ENCODE peak calls at places on chromosomes 16 and 17, in eight cellular contexts. O, E, C, G, B, Y, P and W are unnamed samples.

GRCh38 chr17:64458756-64459155 is 9.8 kb downstream of the MILR1 start:
- DNase-seq in C (no peak), E (no peak), B (no peak), O (no peak), G (no peak), Y (no peak), P (no peak), W (no peak)

GRCh38 chr16:4408323-4408690 is 8.1 kb downstream of the CORO7 start:
- DNase-seq in E (no peak), O (no peak), P (no peak), B (no peak), Y (no peak), G (peak), C (no peak), W (no peak)

GRCh38 chr16:35626051-35626450 is 2166.6 kb downstream of the TP53TG3F start:
- DNase-seq in C (no peak), Y (no peak), B (no peak), G (no peak), O (no peak), P (no peak), E (no peak), W (no peak)

GRCh38 chr17:73288534-73289302 is 23.1 kb downstream of the CDC42EP4 start:
- DNase-seq in C (no peak), O (peak), Y (peak), E (peak), B (peak), G (peak), P (peak), W (no peak)

GRCh38 chr16:77657016-77657415 is 65.3 kb upstream of the NUDT7 start:
- DNase-seq in B (peak), O (no peak), P (no peak), E (no peak), Y (no peak), G (no peak), C (peak), W (no peak)

GRCh38 chr16:89686520-89687091 is at the start of gene CDK10:
- DNase-seq in Y (peak), C (peak), G (peak), B (peak), O (peak), P (peak), E (peak), W (peak)

GRCh38 chr17:67605259-67605912 is 112.3 kb upstream of the NOL11 start:
- DNase-seq in P (peak), C (no peak), G (peak), O (no peak), E (peak), Y (no peak), B (no peak), W (no peak)

GRCh38 chr17:61575352-61575975 is 15.6 kb downstream of the NACA2 start:
- DNase-seq in Y (no peak), C (no peak), E (no peak), G (no peak), O (no peak), P (no peak), B (no peak), W (no peak)

GRCh38 chr17:51672058-51672457 is 411.7 kb downstream of the UTP18 start:
- DNase-seq in E (no peak), G (no peak), B (no peak), Y (no peak), P (no peak), O (no peak), C (no peak), W (no peak)

GRCh38 chr16:2919511-2920255 is 8.0 kb downstream of the FLYWCH1 start:
- DNase-seq in C (peak), B (peak), E (peak), Y (no peak), P (peak), O (peak), G (peak), W (no peak)

GRCh38 chr17:66002063-66002585 is 189.8 kb downstream of the CEP112 start:
- DNase-seq in O (no peak), Y (no peak), C (no peak), B (no peak), G (no peak), E (no peak), P (no peak), W (no peak)

GRCh38 chr16:82059161-82059982 is 24.3 kb downstream of the HSD17B2 start:
- DNase-seq in E (no peak), P (no peak), B (no peak), Y (no peak), C (no peak), O (no peak), G (no peak), W (no peak)

GRCh38 chr16:2841606-2842339 is 11.7 kb downstream of the ZG16B start:
- DNase-seq in E (no peak), G (no peak), O (no peak), B (no peak), C (no peak), P (peak), Y (no peak), W (no peak)

GRCh38 chr16:7722761-7723160 is 390.1 kb downstream of the RBFOX1 start:
- DNase-seq in E (no peak), P (no peak), Y (no peak), B (no peak), O (no peak), C (no peak), G (no peak), W (no peak)

GRCh38 chr16:7713244-7713643 is 380.6 kb downstream of the RBFOX1 start:
- DNase-seq in C (no peak), B (no peak), Y (no peak), G (no peak), P (no peak), O (no peak), E (no peak), W (no peak)

GRCh38 chr16:7714775-7715174 is 382.1 kb downstream of the RBFOX1 start:
- DNase-seq in E (no peak), Y (no peak), P (no peak), G (no peak), B (no peak), C (no peak), O (no peak), W (no peak)

GRCh38 chr16:7716924-7717323 is 384.3 kb downstream of the RBFOX1 start:
- DNase-seq in E (no peak), Y (no peak), P (no peak), G (no peak), C (no peak), B (no peak), O (no peak), W (no peak)
- TF ChIP-seq POLR2A in E (no peak), Y (no peak), P (no peak), G (no peak), C (no peak), B (no peak), O (no peak), W (no peak)

GRCh38 chr17:48457080-48457836 is 27.2 kb upstream of the SKAP1 start:
- DNase-seq in P (peak), O (peak), B (peak), C (peak), Y (no peak), E (peak), G (peak), W (no peak)
- TF ChIP-seq POLR2A in P (no peak), O (no peak), B (no peak), C (no peak), Y (no peak), E (no peak), G (no peak), W (no peak)

DNA sequence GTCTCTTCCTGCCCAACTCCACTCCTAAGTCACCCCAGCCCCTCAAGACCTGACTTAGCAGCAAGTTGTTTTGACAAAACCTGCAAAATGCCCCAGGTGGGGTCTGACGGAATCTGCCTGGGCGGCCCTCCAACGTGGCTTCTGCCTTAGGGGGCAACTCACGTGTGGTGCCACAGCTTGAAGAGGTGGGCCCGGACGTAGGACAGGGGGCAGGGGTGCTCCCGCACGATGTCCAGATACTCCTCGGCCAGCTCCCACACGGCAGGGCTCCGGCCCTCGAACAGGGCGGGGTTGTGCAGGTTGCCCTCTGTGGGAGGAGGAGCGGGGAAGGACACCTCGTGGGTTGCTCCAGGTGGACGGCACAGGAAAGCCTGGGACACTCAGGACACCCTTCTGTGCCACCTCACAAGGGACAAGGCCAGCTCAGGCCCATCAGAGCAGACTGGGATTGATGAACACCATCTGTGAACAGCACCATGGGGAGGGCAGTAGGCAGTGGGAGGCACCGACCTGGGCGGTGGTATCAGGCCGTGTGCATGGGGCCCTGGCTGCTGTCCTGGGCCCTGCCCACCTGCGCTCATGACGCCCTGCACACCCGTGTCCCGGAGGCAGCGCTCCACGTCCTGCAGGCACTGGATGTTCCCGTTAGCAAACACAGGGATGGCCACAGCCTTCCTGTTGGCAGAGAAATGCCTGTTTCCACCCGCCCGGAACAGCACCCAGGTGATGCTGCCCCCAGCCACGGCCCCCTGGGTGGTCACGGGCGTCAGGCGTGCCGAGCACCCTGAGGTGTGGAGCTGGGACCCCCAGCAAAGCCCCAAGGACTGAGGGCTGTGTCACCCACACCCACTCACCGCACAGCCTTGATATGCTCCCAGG is 4.3 kb downstream of the DUS1L start:
- DNase-seq in G (no peak), C (no peak), Y (no peak), O (no peak), E (no peak), B (no peak), P (no peak), W (no peak)
- TF ChIP-seq POLR2A in G (no peak), C (no peak), Y (no peak), O (no peak), E (no peak), B (no peak), P (no peak), W (no peak)

GRCh38 chr17:81365148-81365600 is 30.1 kb upstream of the BAHCC1 start:
- DNase-seq in E (peak), P (peak), B (no peak), Y (no peak), G (no peak), O (no peak), C (peak), W (no peak)
- TF ChIP-seq POLR2A in E (no peak), P (peak), B (no peak), Y (peak), G (peak), O (no peak), C (peak), W (no peak)

DNA sequence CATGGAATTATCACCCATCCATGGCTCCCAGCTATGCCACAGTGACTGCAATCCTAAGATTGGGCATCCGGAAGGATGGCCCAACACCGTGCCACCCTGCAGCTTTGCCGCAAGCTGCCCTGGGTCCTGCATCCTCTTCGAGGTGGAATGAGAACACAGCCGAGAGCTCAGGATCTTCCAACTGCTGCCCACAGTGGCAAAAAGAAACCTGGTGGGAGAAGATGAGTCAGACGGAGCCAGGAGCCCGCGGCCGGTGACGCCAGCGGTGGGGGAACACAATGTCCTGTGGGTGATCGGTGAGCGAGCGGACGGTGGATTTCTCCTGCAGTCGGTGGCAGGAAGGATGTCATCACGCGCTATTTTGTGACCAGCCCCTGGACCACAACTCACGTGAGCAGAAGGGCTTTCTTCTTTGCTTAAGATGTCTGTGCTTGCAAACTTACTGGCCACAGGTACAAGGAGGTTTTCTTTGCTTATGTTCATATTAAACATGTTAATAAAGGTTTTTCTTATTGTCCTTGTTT is 20.1 kb downstream of the CD7 start:
- DNase-seq in B (peak), P (peak), O (peak), E (peak), G (peak), C (no peak), Y (peak), W (no peak)
- TF ChIP-seq POLR2A in B (peak), P (peak), O (no peak), E (peak), G (peak), C (no peak), Y (no peak), W (no peak)

GRCh38 chr17:74786411-74787097 is 10.4 kb upstream of the NAT9 start:
- DNase-seq in Y (no peak), E (no peak), B (no peak), O (no peak), G (no peak), P (no peak), C (no peak), W (no peak)

GRCh38 chr17:74790206-74791066 is 14.3 kb upstream of the NAT9 start:
- DNase-seq in E (no peak), G (no peak), B (no peak), C (no peak), O (no peak), P (no peak), Y (no peak), W (no peak)

GRCh38 chr17:74782571-74782970 is 6.4 kb upstream of the NAT9 start:
- DNase-seq in E (no peak), G (no peak), C (no peak), B (no peak), O (no peak), Y (no peak), P (no peak), W (no peak)

GRCh38 chr17:74785096-74785980 is 9.2 kb upstream of the NAT9 start:
- DNase-seq in B (no peak), O (no peak), P (no peak), Y (no peak), G (no peak), C (no peak), E (no peak), W (no peak)

DNA sequence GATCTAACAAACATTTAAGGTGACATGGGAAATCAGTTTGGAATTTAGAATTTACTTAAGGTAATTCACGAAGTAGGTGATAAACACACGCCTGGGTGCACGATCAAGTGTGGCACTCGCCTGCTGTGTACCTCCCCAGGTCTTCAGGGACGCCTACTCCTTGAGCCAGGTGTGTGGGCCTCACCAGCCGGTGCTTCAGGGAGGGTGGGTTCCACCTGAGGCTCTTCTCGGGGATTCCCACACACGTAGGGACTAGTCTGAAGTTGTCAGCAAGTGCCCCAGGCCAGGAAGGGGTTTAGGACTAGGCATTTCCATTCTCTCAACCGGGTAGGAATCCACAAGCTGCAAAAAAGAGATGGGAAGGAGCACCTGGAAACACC is 9.8 kb upstream of the NAT9 start:
- DNase-seq in Y (no peak), P (no peak), C (no peak), O (no peak), G (no peak), B (no peak), E (no peak), W (no peak)
- TF ChIP-seq POLR2A in Y (no peak), P (no peak), C (no peak), O (no peak), G (no peak), B (no peak), E (no peak), W (no peak)

GRCh38 chr17:2593846-2594656 is 597 bp downstream of the PAFAH1B1 start:
- DNase-seq in E (peak), B (peak), G (peak), O (peak), Y (peak), P (peak), C (peak), W (peak)

GRCh38 chr17:2594657-2595085 is 1.2 kb downstream of the PAFAH1B1 start:
- DNase-seq in B (peak), E (no peak), Y (no peak), P (no peak), G (no peak), C (no peak), O (no peak), W (no peak)

GRCh38 chr17:2595200-2595599 is 1.7 kb downstream of the PAFAH1B1 start:
- DNase-seq in G (no peak), O (no peak), Y (no peak), B (peak), E (no peak), P (no peak), C (no peak), W (no peak)

GRCh38 chr17:2591040-2591640 is 2.3 kb upstream of the PAFAH1B1 start:
- DNase-seq in P (no peak), O (no peak), B (no peak), G (no peak), C (no peak), E (no peak), Y (no peak), W (no peak)

GRCh38 chr17:2592974-2593845 is at the start of gene PAFAH1B1:
- DNase-seq in E (peak), O (peak), B (peak), P (peak), Y (peak), C (peak), G (peak), W (peak)
- TF ChIP-seq POLR2A in E (peak), O (peak), B (peak), P (peak), Y (peak), C (peak), G (peak), W (peak)

DNA sequence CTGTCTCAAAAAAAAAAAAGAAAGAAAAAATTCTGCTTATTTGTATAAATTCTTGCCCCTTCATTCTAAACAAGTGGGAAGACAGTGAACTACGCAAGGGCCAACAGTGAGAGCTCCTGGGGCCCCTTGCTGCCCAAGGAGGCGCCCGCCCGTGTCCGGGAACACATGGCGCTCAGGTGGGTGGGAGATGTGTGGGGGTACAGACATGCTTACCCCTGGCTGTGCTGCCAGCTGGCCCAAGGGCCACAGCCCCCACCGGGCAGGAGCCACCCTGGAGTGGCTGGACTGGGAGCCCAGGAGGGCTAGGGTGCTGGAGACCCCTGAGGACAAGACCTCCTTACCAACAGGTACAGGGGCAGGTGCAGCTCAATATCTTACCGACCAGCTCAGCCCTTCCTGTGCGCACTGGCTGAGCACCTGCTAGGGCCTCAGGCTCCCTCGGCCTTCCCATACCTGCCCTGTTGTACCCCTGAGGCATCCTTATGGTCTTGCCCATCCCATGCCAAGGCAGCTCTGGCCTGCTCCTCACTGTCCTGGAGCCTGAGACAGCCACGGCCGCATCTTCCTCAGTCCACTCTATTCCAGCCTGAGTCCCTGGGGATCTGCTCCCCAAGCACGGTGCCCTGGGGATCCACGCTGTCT is 56.2 kb downstream of the CCDC57 start:
- DNase-seq in E (no peak), C (no peak), Y (no peak), O (no peak), B (no peak), G (no peak), P (no peak), W (no peak)
- TF ChIP-seq POLR2A in E (no peak), C (no peak), Y (no peak), O (peak), B (no peak), G (no peak), P (no peak), W (no peak)

DNA sequence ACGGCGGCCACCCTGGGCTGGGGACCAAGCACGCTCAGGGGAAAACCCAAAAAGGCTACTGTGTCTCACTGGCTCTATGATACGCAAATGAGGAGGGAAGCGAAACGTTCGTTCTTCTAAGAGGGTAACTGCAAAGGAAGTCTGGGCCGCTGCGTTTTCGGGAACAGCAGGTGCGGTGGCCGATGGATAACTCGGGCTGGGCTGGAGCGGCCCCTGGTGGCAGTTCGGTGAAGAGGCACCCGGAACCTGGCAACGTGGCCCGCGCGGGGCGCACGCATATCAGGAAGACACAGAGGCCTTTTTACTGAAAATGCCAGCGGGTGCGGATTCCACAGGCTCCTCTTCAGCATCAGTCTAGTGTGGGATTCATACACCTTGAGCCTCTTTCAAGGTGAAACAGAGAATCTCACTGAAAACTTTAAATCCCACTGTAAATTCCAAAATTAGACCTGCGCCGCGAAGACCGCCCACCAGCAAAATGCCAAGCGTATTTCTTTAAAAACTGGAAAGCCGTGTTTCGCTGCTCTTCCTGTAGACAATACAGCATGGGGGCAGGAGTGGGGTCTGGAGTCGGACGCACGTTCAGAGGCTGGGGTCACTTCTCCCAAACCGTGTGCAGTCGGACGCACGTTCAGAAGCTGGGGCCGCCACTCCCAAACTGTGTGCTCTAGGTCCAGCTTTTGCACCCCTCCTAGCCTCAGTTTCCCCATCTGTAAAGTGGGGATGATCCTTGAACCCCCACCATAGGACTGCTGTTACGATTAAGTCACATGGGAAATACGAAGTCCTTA is 44.4 kb upstream of the METTL9 start:
- DNase-seq in Y (peak), G (peak), B (peak), P (peak), E (peak), O (peak), C (peak), W (peak)
- TF ChIP-seq POLR2A in Y (no peak), G (no peak), B (no peak), P (no peak), E (peak), O (no peak), C (no peak), W (no peak)

GRCh38 chr17:48052956-48053757 is 5.0 kb downstream of the NFE2L1 start:
- DNase-seq in E (peak), B (peak), C (no peak), O (no peak), G (peak), P (peak), Y (peak), W (no peak)

GRCh38 chr17:48055531-48056245 is 7.5 kb downstream of the NFE2L1 start:
- DNase-seq in P (no peak), C (peak), G (no peak), B (peak), O (no peak), Y (no peak), E (no peak), W (no peak)

GRCh38 chr17:48053758-48054237 is 5.6 kb downstream of the NFE2L1 start:
- DNase-seq in Y (no peak), G (no peak), O (no peak), B (no peak), E (no peak), C (no peak), P (no peak), W (no peak)

GRCh38 chr17:48056246-48056745 is 8.1 kb downstream of the NFE2L1 start:
- DNase-seq in B (no peak), E (no peak), C (no peak), Y (no peak), G (no peak), O (no peak), P (no peak), W (no peak)

GRCh38 chr17:48054238-48055185 is 6.4 kb downstream of the NFE2L1 start:
- DNase-seq in B (peak), O (no peak), Y (peak), C (no peak), P (peak), E (peak), G (peak), W (no peak)
- TF ChIP-seq POLR2A in B (no peak), O (no peak), Y (no peak), C (no peak), P (no peak), E (no peak), G (peak), W (no peak)